ENCODE peak calls at places on chromosomes 2 and 18, in seven cellular contexts. O is stimulated activated CD8-positive, alpha-beta memory T cell treated with anti-CD3 and anti-CD28 coated beads, Interleukin-12 subunit alpha, Interleukin-12 subunit beta, amount 100 ng/mL, for 4 hours; Z is BJ; U is ovary; Y is AG08396; F is cardiac muscle cell; K is Daoy. E is an unnamed sample.

GRCh38 chr2:232211743-232212686 is 166.5 kb upstream of the ALPP start:
- DNase-seq in F (no peak), K (no peak), Y (no peak), U (no peak), O (no peak), Z (no peak), E (no peak)

GRCh38 chr2:226891780-226892590 is 56.1 kb downstream of the RHBDD1 start:
- DNase-seq in F (peak), Z (peak), O (no peak), K (no peak), U (no peak), Y (peak), E (peak)

GRCh38 chr18:54279477-54280205 is 10.3 kb downstream of the POLI start:
- DNase-seq in O (no peak), Z (no peak), Y (no peak), U (no peak), K (no peak), F (no peak), E (no peak)

GRCh38 chr18:22983175-22983574 is 50.0 kb downstream of the RBBP8 start:
- DNase-seq in U (no peak), K (no peak), Z (no peak), O (no peak), F (peak), Y (no peak), E (no peak)

GRCh38 chr2:85949280-85949679 is 60.5 kb upstream of the ST3GAL5 start:
- DNase-seq in O (no peak), F (peak), U (no peak), K (no peak), Z (no peak), Y (no peak), E (no peak)

GRCh38 chr2:239750045-239750835 is 274.9 kb downstream of the NDUFA10 start:
- DNase-seq in U (no peak), Y (no peak), F (no peak), Z (no peak), O (no peak), K (no peak), E (no peak)

GRCh38 chr2:220192994-220193753 is 565.7 kb downstream of the SLC4A3 start:
- DNase-seq in F (no peak), O (no peak), Y (no peak), Z (no peak), K (peak), U (no peak), E (no peak)

GRCh38 chr18:79584491-79585394 is 94.9 kb upstream of the CTDP1 start:
- DNase-seq in O (no peak), F (no peak), Y (no peak), Z (no peak), K (no peak), U (no peak), E (no peak)

GRCh38 chr2:206164261-206164862 is 4.7 kb downstream of the EEF1B2 start:
- DNase-seq in O (no peak), Y (peak), F (peak), Z (no peak), U (no peak), K (peak), E (no peak)

E was measured in AG04449.